ENCODE peak calls at places on chromosomes 6 and 20, in nine cellular contexts. One of them, this sample, is unnamed.

GRCh38 chr6:129370268-129370916 is 339.6 kb downstream of the ARHGAP18 start:
- DNase-seq in H1: peak; percentile 5
- DNase-seq in A549: peak; percentile 23
- DNase-seq in GM12878: no peak
- DNase-seq in esophagus squamous epithelium: no peak
- DNase-seq in ovary: peak; percentile 60
- DNase-seq in body of pancreas: peak; percentile 29
- DNase-seq in K562: peak; percentile 43
- DNase-seq in heart left ventricle: no peak
- DNase-seq in this sample: no peak

GRCh38 chr6:27766405-27766804 is 145.8 kb downstream of the OR2B2 start:
- DNase-seq in esophagus squamous epithelium: no peak
- DNase-seq in ovary: no peak
- DNase-seq in H1: no peak
- DNase-seq in K562: no peak
- DNase-seq in heart left ventricle: no peak
- DNase-seq in GM12878: no peak
- DNase-seq in body of pancreas: no peak
- DNase-seq in A549: no peak
- DNase-seq in this sample: no peak

GRCh38 chr20:8218861-8219260 is 86.8 kb downstream of the PLCB1 start:
- DNase-seq in K562: no peak
- DNase-seq in ovary: no peak
- DNase-seq in body of pancreas: no peak
- DNase-seq in esophagus squamous epithelium: no peak
- DNase-seq in GM12878: no peak
- DNase-seq in heart left ventricle: no peak
- DNase-seq in H1: no peak
- DNase-seq in A549: no peak
- DNase-seq in this sample: no peak

GRCh38 chr6:45650527-45651135 is 272.9 kb upstream of the SUPT3H start:
- DNase-seq in A549: peak; percentile 60
- DNase-seq in K562: no peak
- DNase-seq in H1: no peak
- DNase-seq in heart left ventricle: no peak
- DNase-seq in GM12878: no peak
- DNase-seq in body of pancreas: no peak
- DNase-seq in ovary: no peak
- DNase-seq in esophagus squamous epithelium: no peak
- DNase-seq in this sample: no peak

GRCh38 chr20:9514461-9515210 is at the start of gene LAMP5:
- DNase-seq in body of pancreas: no peak
- DNase-seq in GM12878: no peak
- DNase-seq in esophagus squamous epithelium: no peak
- DNase-seq in H1: no peak
- DNase-seq in ovary: no peak
- DNase-seq in K562: no peak
- DNase-seq in A549: no peak
- DNase-seq in heart left ventricle: no peak
- DNase-seq in this sample: no peak

GRCh38 chr20:1203630-1204029 is 376 bp downstream of the C20orf202 start:
- DNase-seq in GM12878: no peak
- DNase-seq in K562: no peak
- DNase-seq in body of pancreas: no peak
- DNase-seq in A549: no peak
- DNase-seq in heart left ventricle: no peak
- DNase-seq in ovary: no peak
- DNase-seq in esophagus squamous epithelium: no peak
- DNase-seq in H1: no peak
- DNase-seq in this sample: no peak

GRCh38 chr20:20780127-20780822 is 67.8 kb upstream of the RALGAPA2 start:
- DNase-seq in A549: peak; percentile 28
- DNase-seq in heart left ventricle: peak; percentile 85
- DNase-seq in body of pancreas: peak; percentile 57
- DNase-seq in ovary: peak; percentile 62
- DNase-seq in K562: no peak
- DNase-seq in H1: no peak
- DNase-seq in esophagus squamous epithelium: no peak
- DNase-seq in GM12878: peak; percentile 15
- DNase-seq in this sample: peak; percentile 85

GRCh38 chr6:15658345-15658744 is 4.5 kb downstream of the DTNBP1 start:
- DNase-seq in H1: no peak
- DNase-seq in body of pancreas: no peak
- DNase-seq in K562: no peak
- DNase-seq in A549: no peak
- DNase-seq in heart left ventricle: no peak
- DNase-seq in esophagus squamous epithelium: no peak
- DNase-seq in GM12878: peak; percentile 66
- DNase-seq in ovary: no peak
- DNase-seq in this sample: no peak

DNA sequence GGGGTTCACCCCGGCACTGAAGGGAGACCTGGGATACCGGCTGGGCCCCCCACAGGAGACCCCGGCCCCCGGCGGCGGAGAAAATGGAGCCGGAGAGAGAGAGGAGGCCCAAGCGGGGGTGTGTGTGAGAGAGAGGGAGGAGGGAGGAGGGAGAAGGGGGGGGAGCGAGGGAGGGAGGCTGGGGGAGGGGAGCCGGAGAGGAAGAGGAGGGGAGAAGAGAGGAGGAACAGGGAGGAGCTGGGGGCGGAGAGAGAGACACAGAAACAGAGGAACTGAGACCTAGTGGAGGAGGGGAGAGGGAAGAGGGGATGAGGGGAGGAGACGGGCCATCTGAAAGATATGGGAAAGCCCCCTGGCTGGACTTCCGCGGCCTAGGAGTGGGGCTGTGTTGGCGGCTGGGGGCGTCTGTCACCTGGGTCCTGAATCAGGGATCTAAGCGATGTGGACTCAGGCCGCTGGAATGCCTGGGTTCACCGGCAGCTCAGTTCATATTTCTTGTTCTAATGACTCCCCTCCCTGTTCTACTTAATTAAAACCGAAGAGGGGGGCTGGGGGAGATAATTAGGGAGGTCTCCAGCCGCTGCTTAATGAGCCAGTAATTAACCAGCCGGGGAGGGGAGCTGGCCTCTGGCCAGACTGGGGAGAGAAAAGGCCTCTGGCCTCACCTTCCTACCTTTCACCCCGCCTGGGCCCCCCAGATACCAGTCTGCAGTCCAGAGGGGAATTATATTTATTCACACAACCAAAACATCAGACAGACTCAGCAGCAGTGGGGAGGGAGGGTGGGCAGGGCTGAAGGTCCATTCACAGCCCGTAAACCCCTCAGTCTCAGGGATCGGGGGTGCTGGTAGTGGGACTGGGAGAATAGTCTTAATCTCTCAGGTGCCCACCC is at the start of gene PBX2:
- DNase-seq in ovary: peak; percentile 96
- DNase-seq in esophagus squamous epithelium: peak; percentile 70
- DNase-seq in GM12878: peak; percentile 91
- DNase-seq in K562: peak; percentile 98
- DNase-seq in H1: peak; percentile 65
- DNase-seq in body of pancreas: peak; percentile 88
- DNase-seq in A549: peak; percentile 81
- DNase-seq in heart left ventricle: peak; percentile 95
- DNase-seq in this sample: peak; percentile 95
- TF ChIP-seq POLR2A in ovary: peak; percentile 87
- TF ChIP-seq POLR2A in esophagus squamous epithelium: no peak
- TF ChIP-seq POLR2A in GM12878: peak; percentile 70
- TF ChIP-seq POLR2A in K562: peak; percentile 80
- TF ChIP-seq POLR2A in H1: no peak
- TF ChIP-seq POLR2A in body of pancreas: peak; percentile 84
- TF ChIP-seq POLR2A in A549: peak; percentile 26
- TF ChIP-seq POLR2A in heart left ventricle: no peak
- TF ChIP-seq POLR2A in this sample: peak; percentile 73

DNA sequence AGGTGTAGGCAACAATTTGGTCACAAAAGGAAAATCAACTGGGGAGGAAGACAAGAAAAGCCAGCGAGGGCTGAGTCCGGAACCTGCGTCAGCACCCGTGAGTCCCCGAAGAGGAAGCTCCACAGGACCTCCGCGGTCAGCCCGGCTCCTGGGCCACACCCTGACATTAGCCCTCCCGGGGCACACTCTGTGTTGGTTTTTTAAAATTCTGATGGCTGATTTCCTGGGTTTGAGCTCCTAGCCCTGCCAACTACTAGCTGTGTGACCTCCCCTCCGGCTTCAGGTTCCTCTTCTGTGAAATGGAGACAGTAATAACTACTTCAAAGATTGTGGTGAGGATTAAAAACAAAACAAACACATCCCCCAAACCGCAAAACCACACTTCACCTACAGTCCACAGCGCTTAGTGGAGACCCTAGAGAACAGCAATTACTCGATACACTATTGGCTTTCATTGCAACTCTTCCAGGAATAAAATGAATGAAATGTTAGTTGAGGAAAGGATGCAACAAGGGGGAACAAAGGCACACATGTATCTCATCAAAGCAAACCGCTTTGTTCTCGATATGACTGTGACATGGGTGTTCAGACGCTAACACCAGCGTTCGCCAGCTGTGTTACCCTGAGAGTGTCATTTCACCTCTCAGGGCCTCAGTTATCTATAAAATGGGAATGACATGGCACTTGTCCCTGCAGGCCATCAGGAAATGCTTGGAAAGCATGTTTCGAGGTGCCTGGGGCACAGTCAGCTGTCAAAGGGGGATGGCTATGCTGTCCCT is 984 bp downstream of the ZBP1 start:
- DNase-seq in K562: no peak
- DNase-seq in esophagus squamous epithelium: no peak
- DNase-seq in ovary: no peak
- DNase-seq in heart left ventricle: peak; percentile 65
- DNase-seq in body of pancreas: no peak
- DNase-seq in GM12878: peak; percentile 93
- DNase-seq in A549: no peak
- DNase-seq in H1: no peak
- DNase-seq in this sample: peak; percentile 82
- H3K4me1 ChIP-seq in K562: peaks cover 3% of the 10 kb centered on the region
- H3K4me1 ChIP-seq in esophagus squamous epithelium: peaks cover 49% of the 10 kb centered on the region
- H3K4me1 ChIP-seq in ovary: no peaks in the 10 kb centered on the region
- H3K4me1 ChIP-seq in heart left ventricle: no peaks in the 10 kb centered on the region
- H3K4me1 ChIP-seq in body of pancreas: no peaks in the 10 kb centered on the region
- H3K4me1 ChIP-seq in GM12878: peaks cover 42% of the 10 kb centered on the region
- H3K4me1 ChIP-seq in A549: peaks cover 28% of the 10 kb centered on the region
- H3K4me1 ChIP-seq in H1: no peaks in the 10 kb centered on the region
- H3K4me1 ChIP-seq in this sample: no peaks in the 10 kb centered on the region

GRCh38 chr6:97621111-97621510 is 338.1 kb upstream of the MMS22L start:
- DNase-seq in K562: no peak
- DNase-seq in GM12878: no peak
- DNase-seq in A549: no peak
- DNase-seq in body of pancreas: no peak
- DNase-seq in H1: no peak
- DNase-seq in esophagus squamous epithelium: no peak
- DNase-seq in heart left ventricle: no peak
- DNase-seq in ovary: no peak
- DNase-seq in this sample: no peak

GRCh38 chr6:97632392-97632791 is 349.4 kb upstream of the MMS22L start:
- DNase-seq in body of pancreas: no peak
- DNase-seq in esophagus squamous epithelium: no peak
- DNase-seq in ovary: no peak
- DNase-seq in H1: no peak
- DNase-seq in A549: no peak
- DNase-seq in GM12878: no peak
- DNase-seq in K562: no peak
- DNase-seq in heart left ventricle: no peak
- DNase-seq in this sample: no peak

GRCh38 chr6:97630592-97630991 is 347.6 kb upstream of the MMS22L start:
- DNase-seq in esophagus squamous epithelium: no peak
- DNase-seq in K562: no peak
- DNase-seq in GM12878: no peak
- DNase-seq in H1: no peak
- DNase-seq in A549: no peak
- DNase-seq in body of pancreas: no peak
- DNase-seq in ovary: no peak
- DNase-seq in heart left ventricle: no peak
- DNase-seq in this sample: no peak

DNA sequence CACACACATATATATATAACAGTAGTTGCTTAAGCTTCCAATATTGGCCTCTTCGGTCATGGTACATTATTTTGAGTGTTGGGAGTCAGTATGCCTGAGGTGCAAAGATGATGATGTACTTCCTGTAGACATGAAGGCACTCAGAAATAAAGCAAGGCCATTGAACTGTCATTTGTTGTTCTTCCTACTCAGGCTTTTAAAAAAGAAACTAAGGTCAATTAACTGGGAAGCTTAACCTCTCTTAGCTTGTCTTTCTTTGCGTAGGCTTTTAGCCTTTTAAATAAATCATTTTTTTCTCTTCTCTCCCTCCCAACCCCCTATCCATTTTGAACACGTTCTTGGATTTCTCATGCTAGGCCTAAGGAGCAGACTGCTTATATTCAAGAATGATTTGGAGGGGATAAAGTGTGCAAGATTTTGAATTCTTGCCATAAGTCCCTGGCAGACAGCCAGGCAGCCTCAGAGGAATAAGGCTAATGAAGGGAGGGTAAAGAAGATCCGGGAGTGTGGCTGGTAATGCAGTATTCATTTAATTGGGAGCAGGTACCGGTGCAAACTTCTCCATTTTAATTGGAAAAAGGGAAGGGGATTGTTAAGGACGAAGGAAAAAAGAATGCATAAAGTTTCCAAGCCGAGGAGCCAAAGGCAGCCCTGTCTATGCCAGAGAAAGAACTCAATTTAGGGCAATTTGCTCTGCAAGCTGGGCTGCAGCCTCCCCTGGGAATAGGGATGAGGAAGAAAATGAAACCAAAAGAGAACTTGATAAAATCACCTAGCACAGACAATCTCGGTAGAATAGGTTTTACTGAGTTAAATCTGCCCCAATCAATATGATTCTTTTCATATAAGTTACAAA is 343.8 kb upstream of the MMS22L start:
- DNase-seq in esophagus squamous epithelium: no peak
- DNase-seq in K562: no peak
- DNase-seq in A549: no peak
- DNase-seq in heart left ventricle: no peak
- DNase-seq in GM12878: no peak
- DNase-seq in ovary: no peak
- DNase-seq in body of pancreas: no peak
- DNase-seq in H1: no peak
- DNase-seq in this sample: no peak
- H3K4me3 ChIP-seq in esophagus squamous epithelium: peak overlapping the region; percentile 12
- H3K4me3 ChIP-seq in K562: no peak overlapping the region
- H3K4me3 ChIP-seq in A549: no peak overlapping the region
- H3K4me3 ChIP-seq in heart left ventricle: no peak overlapping the region
- H3K4me3 ChIP-seq in GM12878: no peak overlapping the region
- H3K4me3 ChIP-seq in ovary: peak overlapping the region; percentile 15
- H3K4me3 ChIP-seq in body of pancreas: no peak overlapping the region
- H3K4me3 ChIP-seq in H1: no peak overlapping the region
- H3K4me3 ChIP-seq in this sample: no peak overlapping the region

DNA sequence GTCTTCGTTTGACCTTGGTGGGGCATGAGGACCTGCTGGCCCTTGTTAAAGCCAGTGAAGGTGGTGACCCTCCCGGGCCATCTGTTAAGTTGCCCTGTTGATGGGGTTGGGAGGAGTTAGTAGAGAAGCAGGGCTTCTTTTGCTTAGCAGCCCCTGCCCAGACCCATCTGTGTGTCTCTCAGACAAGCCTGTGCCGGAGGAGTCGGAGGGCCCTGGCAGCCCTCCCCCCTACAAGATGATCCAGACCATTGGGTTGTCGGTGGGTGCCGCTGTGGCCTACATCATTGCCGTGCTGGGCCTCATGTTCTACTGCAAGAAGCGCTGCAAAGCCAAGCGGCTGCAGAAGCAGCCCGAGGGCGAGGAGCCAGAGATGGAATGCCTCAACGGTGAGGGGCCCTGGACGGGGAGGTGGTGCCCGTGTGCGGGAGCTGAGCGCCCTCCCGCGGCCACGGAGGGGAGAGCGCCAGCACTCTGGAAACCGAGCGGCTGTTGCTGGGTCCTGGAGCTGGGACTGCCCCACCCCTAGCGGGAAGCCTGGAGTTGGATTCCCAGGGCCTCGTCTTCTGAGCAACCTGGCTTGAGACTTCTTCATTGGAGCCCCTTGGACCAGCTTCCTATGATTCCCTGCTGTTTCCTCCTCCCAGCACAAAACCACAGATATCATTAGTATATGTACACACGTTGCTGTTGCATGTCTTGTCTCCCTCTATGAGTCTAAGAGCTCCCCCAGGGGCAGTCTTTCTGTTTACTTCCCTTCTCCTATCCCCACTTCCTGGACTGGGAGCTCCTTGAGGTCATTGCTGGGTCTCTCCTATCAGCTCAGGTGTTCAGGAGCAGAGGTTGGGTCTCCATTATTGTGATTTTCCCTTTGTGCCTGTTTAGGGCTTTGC is 27.6 kb upstream of the SRF start:
- DNase-seq in H1: peak; percentile 89
- DNase-seq in A549: peak; percentile 59
- DNase-seq in GM12878: no peak
- DNase-seq in K562: peak; percentile 91
- DNase-seq in ovary: peak; percentile 95
- DNase-seq in heart left ventricle: peak; percentile 90
- DNase-seq in body of pancreas: peak; percentile 84
- DNase-seq in esophagus squamous epithelium: no peak
- DNase-seq in this sample: peak; percentile 70
- TF ChIP-seq POLR2A in H1: no peak
- TF ChIP-seq POLR2A in A549: no peak
- TF ChIP-seq POLR2A in GM12878: no peak
- TF ChIP-seq POLR2A in K562: no peak
- TF ChIP-seq POLR2A in ovary: no peak
- TF ChIP-seq POLR2A in heart left ventricle: no peak
- TF ChIP-seq POLR2A in body of pancreas: no peak
- TF ChIP-seq POLR2A in esophagus squamous epithelium: no peak
- TF ChIP-seq POLR2A in this sample: no peak

This sample was measured in right lobe of liver.